ENCODE peak calls at places on chromosome 20, in four cellular contexts. One of them, this sample, is unnamed.

GRCh38 chr20:52783769-52784168 is 188.4 kb upstream of the TSHZ2 start:
- DNase-seq in AG10803: no peak
- DNase-seq in RWPE1: no peak
- DNase-seq in activated T-helper 9 cell treated with anti-CD3 and anti-CD28 coated beads, Interleukin-2, amount 50 U/mL, for 16 hours: no peak
- DNase-seq in this sample: no peak

GRCh38 chr20:61524956-61525666 is 273.1 kb downstream of the CDH4 start:
- DNase-seq in activated T-helper 9 cell treated with anti-CD3 and anti-CD28 coated beads, Interleukin-2, amount 50 U/mL, for 16 hours: no peak
- DNase-seq in RWPE1: no peak
- DNase-seq in AG10803: peak; percentile 10
- DNase-seq in this sample: no peak

GRCh38 chr20:44692932-44693476 is 22.2 kb upstream of the CCN5 start:
- DNase-seq in activated T-helper 9 cell treated with anti-CD3 and anti-CD28 coated beads, Interleukin-2, amount 50 U/mL, for 16 hours: no peak
- DNase-seq in AG10803: peak; percentile 97
- DNase-seq in RWPE1: peak; percentile 98
- DNase-seq in this sample: peak; percentile 99

GRCh38 chr20:61702246-61702645 is 363.4 kb downstream of the TAF4 start:
- DNase-seq in RWPE1: no peak
- DNase-seq in AG10803: no peak
- DNase-seq in activated T-helper 9 cell treated with anti-CD3 and anti-CD28 coated beads, Interleukin-2, amount 50 U/mL, for 16 hours: no peak
- DNase-seq in this sample: no peak

GRCh38 chr20:3655032-3655405 is 8.2 kb downstream of the GFRA4 start:
- DNase-seq in RWPE1: no peak
- DNase-seq in activated T-helper 9 cell treated with anti-CD3 and anti-CD28 coated beads, Interleukin-2, amount 50 U/mL, for 16 hours: no peak
- DNase-seq in AG10803: no peak
- DNase-seq in this sample: no peak

GRCh38 chr20:49540232-49540620 is 27.7 kb downstream of the PTGIS start:
- DNase-seq in activated T-helper 9 cell treated with anti-CD3 and anti-CD28 coated beads, Interleukin-2, amount 50 U/mL, for 16 hours: no peak
- DNase-seq in AG10803: no peak
- DNase-seq in RWPE1: no peak
- DNase-seq in this sample: no peak

GRCh38 chr20:33719989-33720709 is at the start of gene PXMP4:
- DNase-seq in activated T-helper 9 cell treated with anti-CD3 and anti-CD28 coated beads, Interleukin-2, amount 50 U/mL, for 16 hours: peak; percentile 75
- DNase-seq in RWPE1: peak; percentile 100
- DNase-seq in AG10803: peak; percentile 99
- DNase-seq in this sample: peak; percentile 99

GRCh38 chr20:11585752-11586352 is 331.8 kb upstream of the BTBD3 start:
- DNase-seq in activated T-helper 9 cell treated with anti-CD3 and anti-CD28 coated beads, Interleukin-2, amount 50 U/mL, for 16 hours: no peak
- DNase-seq in RWPE1: peak; percentile 9
- DNase-seq in AG10803: peak; percentile 2
- DNase-seq in this sample: no peak

GRCh38 chr20:1861347-1861987 is 33.7 kb upstream of the SIRPA start:
- DNase-seq in activated T-helper 9 cell treated with anti-CD3 and anti-CD28 coated beads, Interleukin-2, amount 50 U/mL, for 16 hours: no peak
- DNase-seq in RWPE1: no peak
- DNase-seq in AG10803: peak; percentile 75
- DNase-seq in this sample: no peak

GRCh38 chr20:54292186-54292585 is 84.3 kb downstream of the PFDN4 start:
- DNase-seq in activated T-helper 9 cell treated with anti-CD3 and anti-CD28 coated beads, Interleukin-2, amount 50 U/mL, for 16 hours: no peak
- DNase-seq in AG10803: peak; percentile 15
- DNase-seq in RWPE1: peak; percentile 26
- DNase-seq in this sample: no peak

GRCh38 chr20:51185277-51185676 is 162.4 kb upstream of the KCNG1 start:
- DNase-seq in activated T-helper 9 cell treated with anti-CD3 and anti-CD28 coated beads, Interleukin-2, amount 50 U/mL, for 16 hours: no peak
- DNase-seq in RWPE1: peak; percentile 30
- DNase-seq in AG10803: peak; percentile 29
- DNase-seq in this sample: no peak

GRCh38 chr20:50279988-50280850 is 89.6 kb downstream of the CEBPB start:
- DNase-seq in AG10803: no peak
- DNase-seq in RWPE1: no peak
- DNase-seq in activated T-helper 9 cell treated with anti-CD3 and anti-CD28 coated beads, Interleukin-2, amount 50 U/mL, for 16 hours: no peak
- DNase-seq in this sample: no peak

GRCh38 chr20:63968928-63969760 is 586 bp downstream of the ZNF512B start:
- DNase-seq in activated T-helper 9 cell treated with anti-CD3 and anti-CD28 coated beads, Interleukin-2, amount 50 U/mL, for 16 hours: no peak
- DNase-seq in RWPE1: no peak
- DNase-seq in AG10803: no peak
- DNase-seq in this sample: no peak

GRCh38 chr20:25586877-25587276 is 1.5 kb upstream of the NINL start:
- DNase-seq in AG10803: peak; percentile 16
- DNase-seq in activated T-helper 9 cell treated with anti-CD3 and anti-CD28 coated beads, Interleukin-2, amount 50 U/mL, for 16 hours: no peak
- DNase-seq in RWPE1: no peak
- DNase-seq in this sample: no peak

GRCh38 chr20:23641936-23642751 is 4.4 kb upstream of the CST3 start:
- DNase-seq in AG10803: peak; percentile 85
- DNase-seq in activated T-helper 9 cell treated with anti-CD3 and anti-CD28 coated beads, Interleukin-2, amount 50 U/mL, for 16 hours: no peak
- DNase-seq in RWPE1: peak; percentile 53
- DNase-seq in this sample: peak; percentile 38

GRCh38 chr20:34324541-34324940 is 21.4 kb upstream of the AHCY start:
- DNase-seq in activated T-helper 9 cell treated with anti-CD3 and anti-CD28 coated beads, Interleukin-2, amount 50 U/mL, for 16 hours: no peak
- DNase-seq in RWPE1: no peak
- DNase-seq in AG10803: no peak
- DNase-seq in this sample: no peak

GRCh38 chr20:51446656-51447055 is 95.9 kb downstream of the NFATC2 start:
- DNase-seq in activated T-helper 9 cell treated with anti-CD3 and anti-CD28 coated beads, Interleukin-2, amount 50 U/mL, for 16 hours: no peak
- DNase-seq in RWPE1: peak; percentile 93
- DNase-seq in AG10803: peak; percentile 61
- DNase-seq in this sample: peak; percentile 55

GRCh38 chr20:57289401-57290177 is 23.1 kb upstream of the BMP7 start:
- DNase-seq in activated T-helper 9 cell treated with anti-CD3 and anti-CD28 coated beads, Interleukin-2, amount 50 U/mL, for 16 hours: no peak
- DNase-seq in AG10803: no peak
- DNase-seq in RWPE1: no peak
- DNase-seq in this sample: no peak

GRCh38 chr20:62776692-62777527 is 19.4 kb upstream of the MRGBP start:
- DNase-seq in activated T-helper 9 cell treated with anti-CD3 and anti-CD28 coated beads, Interleukin-2, amount 50 U/mL, for 16 hours: no peak
- DNase-seq in RWPE1: peak; percentile 94
- DNase-seq in AG10803: no peak
- DNase-seq in this sample: no peak

GRCh38 chr20:5786930-5787826 is 37.0 kb downstream of the SHLD1 start:
- DNase-seq in AG10803: peak; percentile 62
- DNase-seq in activated T-helper 9 cell treated with anti-CD3 and anti-CD28 coated beads, Interleukin-2, amount 50 U/mL, for 16 hours: no peak
- DNase-seq in RWPE1: no peak
- DNase-seq in this sample: peak; percentile 72

GRCh38 chr20:20060234-20060998 is 8.1 kb downstream of the CFAP61 start:
- DNase-seq in RWPE1: no peak
- DNase-seq in AG10803: no peak
- DNase-seq in activated T-helper 9 cell treated with anti-CD3 and anti-CD28 coated beads, Interleukin-2, amount 50 U/mL, for 16 hours: no peak
- DNase-seq in this sample: no peak

GRCh38 chr20:52015155-52015554 is 176.4 kb downstream of the ZFP64 start:
- DNase-seq in activated T-helper 9 cell treated with anti-CD3 and anti-CD28 coated beads, Interleukin-2, amount 50 U/mL, for 16 hours: no peak
- DNase-seq in RWPE1: no peak
- DNase-seq in AG10803: no peak
- DNase-seq in this sample: no peak

GRCh38 chr20:49825521-49826033 is 12.9 kb downstream of the SLC9A8 start:
- DNase-seq in RWPE1: no peak
- DNase-seq in activated T-helper 9 cell treated with anti-CD3 and anti-CD28 coated beads, Interleukin-2, amount 50 U/mL, for 16 hours: no peak
- DNase-seq in AG10803: no peak
- DNase-seq in this sample: no peak

GRCh38 chr20:32792316-32792715 is 27.4 kb upstream of the MAPRE1 start:
- DNase-seq in AG10803: peak; percentile 16
- DNase-seq in activated T-helper 9 cell treated with anti-CD3 and anti-CD28 coated beads, Interleukin-2, amount 50 U/mL, for 16 hours: peak; percentile 9
- DNase-seq in RWPE1: no peak
- DNase-seq in this sample: no peak

GRCh38 chr20:55745840-55746239 is 259.5 kb downstream of the CBLN4 start:
- DNase-seq in activated T-helper 9 cell treated with anti-CD3 and anti-CD28 coated beads, Interleukin-2, amount 50 U/mL, for 16 hours: no peak
- DNase-seq in RWPE1: no peak
- DNase-seq in AG10803: no peak
- DNase-seq in this sample: no peak

GRCh38 chr20:4813839-4814695 is 92.4 kb downstream of the PRND start:
- DNase-seq in RWPE1: no peak
- DNase-seq in activated T-helper 9 cell treated with anti-CD3 and anti-CD28 coated beads, Interleukin-2, amount 50 U/mL, for 16 hours: peak; percentile 31
- DNase-seq in AG10803: no peak
- DNase-seq in this sample: no peak

This sample was measured in stromal cell of bone marrow.